ENCODE peak calls at places on chromosomes 3 and 15, in six cellular contexts. I is iris pigment epithelial cell; H is Calu3; A is memory B cell; C is activated T-cell treated with anti-CD3 and anti-CD28 coated beads, Interleukin-2, amount 50 U/mL, for 24 hours; B is NCI-H82. W is an unnamed sample.

GRCh38 chr15:51200791-51201190 is 106.1 kb upstream of the TNFAIP8L3 start:
- DNase-seq in I (no peak), H (no peak), A (no peak), C (no peak), B (no peak), W (no peak)

GRCh38 chr3:136984837-136985236 is 27.1 kb downstream of the IL20RB start:
- DNase-seq in I (peak), H (no peak), A (no peak), C (no peak), B (no peak), W (no peak)

GRCh38 chr15:85581495-85581894 is 201.1 kb downstream of the AKAP13 start:
- DNase-seq in I (no peak), H (peak), A (peak), C (peak), B (no peak), W (no peak)

GRCh38 chr3:10253731-10254130 is 5.5 kb downstream of the TATDN2 start:
- DNase-seq in I (no peak), H (no peak), A (no peak), C (peak), B (no peak), W (no peak)

GRCh38 chr3:47266709-47267489 is 15.7 kb downstream of the KIF9 start:
- DNase-seq in I (peak), H (peak), A (no peak), C (peak), B (peak), W (no peak)

GRCh38 chr3:121651684-121652083 is 9.0 kb downstream of the HCLS1 start:
- DNase-seq in I (peak), H (no peak), A (no peak), C (no peak), B (peak), W (no peak)

GRCh38 chr15:20645956-20646355 is 104.4 kb upstream of the GOLGA6L6 start:
- DNase-seq in I (peak), H (no peak), A (no peak), C (no peak), B (no peak), W (no peak)

GRCh38 chr3:184770541-184770940 is 41.4 kb upstream of the VPS8 start:
- DNase-seq in I (no peak), H (no peak), A (no peak), C (no peak), B (no peak), W (no peak)

GRCh38 chr15:62896969-62897486 is 145.5 kb upstream of the TPM1 start:
- DNase-seq in I (peak), H (peak), A (no peak), C (no peak), B (no peak), W (no peak)

GRCh38 chr3:38141952-38142273 is 3.5 kb downstream of the MYD88 start:
- DNase-seq in I (no peak), H (no peak), A (no peak), C (no peak), B (no peak), W (no peak)

GRCh38 chr3:167740961-167741587 is 5.6 kb downstream of the SERPINI1 start:
- DNase-seq in I (peak), H (peak), A (no peak), C (no peak), B (peak), W (no peak)

GRCh38 chr3:146162561-146162960 is 1.6 kb upstream of the PLOD2 start:
- DNase-seq in I (no peak), H (peak), A (no peak), C (no peak), B (no peak), W (no peak)

GRCh38 chr3:16548721-16549120 is 35.2 kb upstream of the RFTN1 start:
- DNase-seq in I (peak), H (no peak), A (no peak), C (no peak), B (no peak), W (no peak)

GRCh38 chr15:101320501-101321052 is 25.5 kb upstream of the SNRPA1 start:
- DNase-seq in I (peak), H (no peak), A (no peak), C (peak), B (peak), W (no peak)

GRCh38 chr3:171565671-171566070 is 105.5 kb upstream of the TNIK start:
- DNase-seq in I (peak), H (no peak), A (no peak), C (no peak), B (no peak), W (peak)

GRCh38 chr3:154294016-154294415 is 30.3 kb downstream of the DHX36 start:
- DNase-seq in I (no peak), H (no peak), A (no peak), C (no peak), B (no peak), W (no peak)

GRCh38 chr3:186303985-186304384 is 58.0 kb downstream of the DGKG start:
- DNase-seq in I (no peak), H (no peak), A (no peak), C (no peak), B (no peak), W (no peak)

GRCh38 chr15:90184119-90184785 is 16.9 kb upstream of the SEMA4B start:
- DNase-seq in I (peak), H (peak), A (peak), C (peak), B (no peak), W (no peak)

GRCh38 chr15:25171111-25171811 is 216.5 kb downstream of the SNRPN start:
- DNase-seq in I (no peak), H (no peak), A (no peak), C (peak), B (no peak), W (no peak)

GRCh38 chr15:80787238-80787805 is 8.2 kb downstream of the CEMIP start:
- DNase-seq in I (no peak), H (no peak), A (no peak), C (no peak), B (no peak), W (no peak)

GRCh38 chr15:97547381-97547780 is 413.1 kb upstream of the ARRDC4 start:
- DNase-seq in I (no peak), H (no peak), A (no peak), C (no peak), B (no peak), W (no peak)

GRCh38 chr3:151960956-151961580 is 87.6 kb downstream of the SUCNR1 start:
- DNase-seq in I (no peak), H (no peak), A (no peak), C (no peak), B (no peak), W (no peak)

GRCh38 chr3:184428561-184429175 is 48.8 kb downstream of the CHRD start:
- DNase-seq in I (peak), H (no peak), A (no peak), C (no peak), B (no peak), W (no peak)

GRCh38 chr15:75130597-75131268 is 70.9 kb upstream of the C15orf39 start:
- DNase-seq in I (no peak), H (no peak), A (no peak), C (no peak), B (no peak), W (no peak)

GRCh38 chr3:128083980-128084674 is 31.9 kb downstream of the SEC61A1 start:
- DNase-seq in I (peak), H (no peak), A (no peak), C (no peak), B (no peak), W (no peak)

GRCh38 chr3:8220291-8220690 is 281.3 kb upstream of the LMCD1 start:
- DNase-seq in I (peak), H (no peak), A (no peak), C (no peak), B (no peak), W (no peak)

GRCh38 chr15:44144193-44144592 is 50.9 kb downstream of the FRMD5 start:
- DNase-seq in I (no peak), H (no peak), A (no peak), C (no peak), B (no peak), W (no peak)

GRCh38 chr15:27454281-27455060 is 483.5 kb downstream of the GABRG3 start:
- DNase-seq in I (peak), H (no peak), A (no peak), C (no peak), B (no peak), W (no peak)